ENCODE peak calls at places on chromosomes 16 and 17, in nine cellular contexts. Z is amniotic stem cell; H is NCI-H82; Y is lower leg skin; R is midbrain; D is HS-27A; O is A549; A is central memory CD4-positive, alpha-beta T cell; G is activated T-cell treated with anti-CD3 and anti-CD28 coated beads for 4 hours. K is an unnamed sample.

GRCh38 chr17:50080827-50081226 is 14.3 kb upstream of the PDK2 start:
- DNase-seq in Z (no peak), H (no peak), Y (no peak), R (no peak), D (no peak), O (no peak), A (no peak), G (no peak), K (no peak)

GRCh38 chr17:1746975-1747543 is 4.4 kb downstream of the SERPINF2 start:
- DNase-seq in Z (no peak), H (peak), Y (peak), R (no peak), D (no peak), O (no peak), A (no peak), G (no peak), K (no peak)

GRCh38 chr17:50697076-50697475 is 10.6 kb downstream of the ANKRD40 start:
- DNase-seq in Z (no peak), H (no peak), Y (no peak), R (no peak), D (no peak), O (no peak), A (no peak), G (no peak), K (no peak)

GRCh38 chr17:31715436-31715835 is 143.6 kb downstream of the COPRS start:
- DNase-seq in Z (no peak), H (no peak), Y (no peak), R (no peak), D (no peak), O (no peak), A (no peak), G (no peak), K (no peak)

GRCh38 chr17:26766743-26767142 is 527.2 kb upstream of the WSB1 start:
- DNase-seq in Z (no peak), H (no peak), Y (no peak), R (no peak), D (no peak), O (no peak), A (no peak), G (no peak), K (no peak)

GRCh38 chr17:28570716-28571254 is 539 bp downstream of the PIGS start:
- DNase-seq in Z (no peak), H (peak), Y (no peak), R (no peak), D (no peak), O (peak), A (peak), G (no peak), K (peak)

GRCh38 chr16:69482410-69482951 is 58.1 kb downstream of the CYB5B start:
- DNase-seq in Z (no peak), H (peak), Y (peak), R (peak), D (peak), O (no peak), A (no peak), G (no peak), K (no peak)

GRCh38 chr17:14214271-14214670 is 22.4 kb downstream of the CDRT15 start:
- DNase-seq in Z (no peak), H (no peak), Y (no peak), R (no peak), D (no peak), O (no peak), A (no peak), G (no peak), K (no peak)

GRCh38 chr17:19338031-19338990 is 24.2 kb downstream of the B9D1 start:
- DNase-seq in Z (no peak), H (peak), Y (no peak), R (peak), D (no peak), O (peak), A (peak), G (peak), K (peak)

GRCh38 chr16:25110392-25110947 is 1.1 kb upstream of the LCMT1 start:
- DNase-seq in Z (no peak), H (peak), Y (no peak), R (no peak), D (no peak), O (peak), A (no peak), G (no peak), K (no peak)

GRCh38 chr16:4976611-4977145 is 18.5 kb downstream of the SEC14L5 start:
- DNase-seq in Z (no peak), H (no peak), Y (no peak), R (no peak), D (no peak), O (no peak), A (no peak), G (no peak), K (no peak)

GRCh38 chr16:72061564-72061963 is 1.5 kb upstream of the HPR start:
- DNase-seq in Z (no peak), H (no peak), Y (no peak), R (no peak), D (no peak), O (no peak), A (no peak), G (no peak), K (no peak)

GRCh38 chr16:65125871-65126270 is 4.0 kb upstream of the CDH11 start:
- DNase-seq in Z (no peak), H (no peak), Y (no peak), R (no peak), D (no peak), O (peak), A (no peak), G (no peak), K (no peak)

GRCh38 chr17:21008516-21008915 is 34.3 kb downstream of the USP22 start:
- DNase-seq in Z (no peak), H (no peak), Y (no peak), R (no peak), D (no peak), O (no peak), A (no peak), G (no peak), K (no peak)

GRCh38 chr16:57803413-57803990 is 1.2 kb upstream of the KIFC3 start:
- DNase-seq in Z (no peak), H (peak), Y (no peak), R (peak), D (no peak), O (no peak), A (no peak), G (no peak), K (no peak)

GRCh38 chr16:3454093-3454492 is 10.6 kb downstream of the NAA60 start:
- DNase-seq in Z (no peak), H (peak), Y (no peak), R (no peak), D (no peak), O (peak), A (no peak), G (no peak), K (no peak)

GRCh38 chr16:28826141-28826540 is 3.3 kb downstream of the ATXN2L start:
- DNase-seq in Z (no peak), H (no peak), Y (no peak), R (no peak), D (no peak), O (peak), A (no peak), G (no peak), K (no peak)